ENCODE peak calls at places on chromosomes 11 and 22, in four cellular contexts. One of them, this sample, is unnamed.

GRCh38 chr11:44416776-44417175 is 106.8 kb upstream of the ALX4 start:
- DNase-seq in fibroblast of the aortic adventitia: no peak
- DNase-seq in tibial artery: no peak
- DNase-seq in bronchial epithelial cell: peak; percentile 21
- DNase-seq in this sample: no peak

GRCh38 chr11:58880166-58880565 is 35.7 kb upstream of the GLYATL2 start:
- DNase-seq in fibroblast of the aortic adventitia: no peak
- DNase-seq in tibial artery: no peak
- DNase-seq in bronchial epithelial cell: no peak
- DNase-seq in this sample: no peak

GRCh38 chr11:88181776-88182175 is 6.5 kb upstream of the RAB38 start:
- DNase-seq in fibroblast of the aortic adventitia: no peak
- DNase-seq in tibial artery: no peak
- DNase-seq in bronchial epithelial cell: peak; percentile 74
- DNase-seq in this sample: no peak

GRCh38 chr11:68774188-68774585 is 22.9 kb upstream of the TESMIN start:
- DNase-seq in fibroblast of the aortic adventitia: no peak
- DNase-seq in tibial artery: no peak
- DNase-seq in bronchial epithelial cell: no peak
- DNase-seq in this sample: no peak

GRCh38 chr11:117045956-117046355 is 52.3 kb downstream of the SIK3 start:
- DNase-seq in fibroblast of the aortic adventitia: peak; percentile 74
- DNase-seq in tibial artery: no peak
- DNase-seq in bronchial epithelial cell: peak; percentile 79
- DNase-seq in this sample: no peak

GRCh38 chr11:61482513-61482912 is 26.0 kb upstream of the LRRC10B start:
- DNase-seq in fibroblast of the aortic adventitia: no peak
- DNase-seq in tibial artery: no peak
- DNase-seq in bronchial epithelial cell: no peak
- DNase-seq in this sample: no peak

GRCh38 chr11:102560555-102561011 is 30.0 kb upstream of the MMP7 start:
- DNase-seq in fibroblast of the aortic adventitia: peak; percentile 77
- DNase-seq in tibial artery: peak; percentile 38
- DNase-seq in bronchial epithelial cell: peak; percentile 41
- DNase-seq in this sample: peak; percentile 95

GRCh38 chr11:73585834-73586575 is 11.9 kb downstream of the FAM168A start:
- DNase-seq in fibroblast of the aortic adventitia: peak; percentile 31
- DNase-seq in tibial artery: no peak
- DNase-seq in bronchial epithelial cell: peak; percentile 79
- DNase-seq in this sample: peak; percentile 10

GRCh38 chr11:85826096-85826855 is 15.3 kb upstream of the SYTL2 start:
- DNase-seq in fibroblast of the aortic adventitia: peak; percentile 32
- DNase-seq in tibial artery: no peak
- DNase-seq in bronchial epithelial cell: no peak
- DNase-seq in this sample: peak; percentile 55

GRCh38 chr11:63694518-63694917 is 13.2 kb downstream of the RTN3 start:
- DNase-seq in fibroblast of the aortic adventitia: no peak
- DNase-seq in tibial artery: no peak
- DNase-seq in bronchial epithelial cell: no peak
- DNase-seq in this sample: no peak

DNA sequence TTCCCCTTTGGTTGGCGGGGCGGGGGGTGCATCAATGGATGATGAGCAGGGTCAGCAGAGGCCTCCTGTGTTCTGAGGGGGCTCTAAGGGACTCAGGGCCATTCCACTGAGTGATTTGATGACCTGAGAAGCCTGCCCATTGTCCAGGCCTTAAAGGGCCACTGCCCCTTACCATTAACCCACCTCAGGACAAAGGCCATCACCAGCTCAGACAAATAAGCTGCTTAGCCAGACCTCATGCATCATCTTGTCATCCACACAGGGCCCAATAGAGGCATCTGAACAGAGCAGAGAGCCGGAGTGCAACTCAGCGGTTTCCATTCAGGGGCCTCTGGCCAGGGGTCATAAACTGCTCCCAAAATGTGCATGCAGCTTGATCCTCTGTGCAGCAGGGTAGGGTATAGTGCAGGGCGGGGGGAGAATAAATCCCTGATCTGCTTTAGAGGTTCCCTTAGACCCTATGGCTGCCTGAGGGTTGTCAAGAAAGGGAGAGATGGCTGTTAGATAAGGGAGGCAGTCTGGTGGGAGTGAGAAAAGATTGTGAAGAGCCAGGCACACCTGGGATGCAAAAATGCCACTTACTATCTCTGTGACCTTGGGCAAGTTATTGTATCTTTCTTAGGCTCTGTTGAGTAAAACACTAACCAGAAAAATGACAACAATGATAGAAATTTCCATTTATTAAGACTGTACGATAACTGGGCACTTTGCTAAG is 375.5 kb upstream of the NARS2 start:
- DNase-seq in fibroblast of the aortic adventitia: no peak
- DNase-seq in tibial artery: no peak
- DNase-seq in bronchial epithelial cell: no peak
- DNase-seq in this sample: no peak
- H3K4me3 ChIP-seq in fibroblast of the aortic adventitia: no peak overlapping the region
- H3K4me3 ChIP-seq in tibial artery: no peak overlapping the region
- H3K4me3 ChIP-seq in bronchial epithelial cell: no peak overlapping the region
- H3K4me3 ChIP-seq in this sample: no peak overlapping the region

GRCh38 chr11:20253796-20254195 is 93.5 kb upstream of the DBX1 start:
- DNase-seq in fibroblast of the aortic adventitia: no peak
- DNase-seq in tibial artery: no peak
- DNase-seq in bronchial epithelial cell: no peak
- DNase-seq in this sample: no peak

GRCh38 chr11:20251496-20251895 is 91.2 kb upstream of the DBX1 start:
- DNase-seq in fibroblast of the aortic adventitia: no peak
- DNase-seq in tibial artery: no peak
- DNase-seq in bronchial epithelial cell: no peak
- DNase-seq in this sample: no peak

GRCh38 chr11:20248345-20248744 is 88.1 kb upstream of the DBX1 start:
- DNase-seq in fibroblast of the aortic adventitia: no peak
- DNase-seq in tibial artery: no peak
- DNase-seq in bronchial epithelial cell: no peak
- DNase-seq in this sample: no peak

GRCh38 chr11:20249313-20249873 is 89.1 kb upstream of the DBX1 start:
- DNase-seq in fibroblast of the aortic adventitia: no peak
- DNase-seq in tibial artery: no peak
- DNase-seq in bronchial epithelial cell: no peak
- DNase-seq in this sample: no peak

GRCh38 chr11:20250644-20251247 is 90.5 kb upstream of the DBX1 start:
- DNase-seq in fibroblast of the aortic adventitia: peak; percentile 56
- DNase-seq in tibial artery: no peak
- DNase-seq in bronchial epithelial cell: no peak
- DNase-seq in this sample: no peak
- TF ChIP-seq CTCF in fibroblast of the aortic adventitia: no peak
- TF ChIP-seq CTCF in tibial artery: no peak
- TF ChIP-seq CTCF in bronchial epithelial cell: no peak
- TF ChIP-seq CTCF in this sample: no peak

GRCh38 chr11:66048525-66049313 is at the start of gene GAL3ST3:
- DNase-seq in fibroblast of the aortic adventitia: no peak
- DNase-seq in tibial artery: no peak
- DNase-seq in bronchial epithelial cell: no peak
- DNase-seq in this sample: no peak
- H3K4me3 ChIP-seq in fibroblast of the aortic adventitia: no peak within 1 kb of the TSS
- H3K4me3 ChIP-seq in tibial artery: peak within 1 kb of the TSS; percentile 25
- H3K4me3 ChIP-seq in bronchial epithelial cell: no peak within 1 kb of the TSS
- H3K4me3 ChIP-seq in this sample: peak within 1 kb of the TSS; percentile 28

DNA sequence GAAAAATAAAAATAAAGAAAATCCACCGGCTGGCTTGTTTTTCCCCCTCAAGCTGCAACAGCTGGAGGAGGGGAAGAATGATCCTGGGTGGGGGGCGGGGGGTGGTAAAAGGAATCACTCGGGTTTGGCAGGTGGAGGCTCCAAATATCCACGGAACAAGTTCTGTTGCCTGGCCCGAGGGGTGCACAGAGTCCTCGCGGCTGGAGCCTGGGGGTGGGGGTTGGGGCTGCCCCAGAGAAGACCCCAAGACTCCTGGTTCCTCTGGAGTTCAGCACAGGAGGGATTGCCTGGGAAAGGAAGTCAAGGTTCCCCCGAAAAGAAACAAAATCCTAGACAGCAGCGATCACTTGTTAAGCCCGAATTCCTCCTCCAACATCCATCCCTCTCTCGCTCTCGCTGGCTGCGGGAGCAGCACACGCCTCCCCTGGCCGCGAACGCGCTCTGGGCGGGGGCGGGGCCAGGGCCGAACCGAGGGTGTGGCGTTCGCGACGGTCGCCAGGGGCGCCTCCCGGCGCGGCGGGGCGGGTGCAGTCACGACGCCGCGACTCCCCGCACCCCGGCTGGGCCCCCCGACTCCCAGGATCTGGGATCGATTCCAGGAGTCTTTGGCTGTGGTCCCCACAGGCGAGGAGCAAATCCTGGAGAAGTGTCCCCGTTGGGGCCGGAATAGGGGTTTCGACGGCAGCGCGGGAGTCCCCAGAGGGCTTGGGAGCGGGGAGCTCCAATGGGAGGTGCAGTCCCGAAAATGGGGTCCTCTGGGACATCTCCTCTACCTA is at the start of gene KCNA4:
- DNase-seq in fibroblast of the aortic adventitia: no peak
- DNase-seq in tibial artery: no peak
- DNase-seq in bronchial epithelial cell: no peak
- DNase-seq in this sample: peak; percentile 2
- TF ChIP-seq CTCF in fibroblast of the aortic adventitia: no peak
- TF ChIP-seq CTCF in tibial artery: no peak
- TF ChIP-seq CTCF in bronchial epithelial cell: peak; percentile 11
- TF ChIP-seq CTCF in this sample: no peak

DNA sequence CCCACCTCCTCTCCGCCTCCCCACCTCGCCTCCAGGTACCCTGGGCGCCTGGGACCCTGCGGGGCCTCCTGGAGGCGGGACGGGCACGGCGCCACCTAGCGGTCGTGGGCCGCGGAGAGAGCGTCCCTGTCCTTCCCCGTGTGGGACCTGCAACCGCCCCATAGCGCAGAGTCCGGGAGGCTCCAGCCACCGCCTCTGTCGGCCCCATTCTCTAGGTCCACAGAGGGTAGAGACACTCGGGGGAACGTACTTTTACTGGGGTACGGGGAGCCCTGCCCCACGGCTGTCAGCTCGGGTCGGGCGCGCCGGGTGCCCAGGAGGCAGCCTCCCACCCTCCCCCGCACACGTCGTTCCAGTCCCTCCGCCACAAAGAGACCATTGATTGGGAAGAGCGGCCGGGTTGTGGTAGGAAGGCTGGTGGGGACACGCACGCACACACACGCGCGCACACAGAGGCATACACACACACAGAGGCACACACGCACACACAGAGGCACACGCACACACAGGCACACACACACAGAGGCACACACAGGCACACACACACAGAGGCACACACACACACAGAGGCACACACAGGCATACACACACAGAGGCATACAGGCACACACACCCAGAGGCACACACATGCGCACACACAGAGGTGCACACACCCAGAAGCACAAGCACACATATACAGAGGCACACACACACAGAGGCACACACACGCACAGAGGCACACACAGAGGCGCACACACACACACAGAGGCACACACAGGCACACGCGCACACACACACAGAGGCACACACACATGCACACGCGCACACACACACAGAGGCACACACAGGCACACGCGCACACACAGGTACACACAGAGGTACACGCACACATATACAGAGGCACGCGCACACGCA is 12.6 kb upstream of the NECTIN1 start:
- DNase-seq in fibroblast of the aortic adventitia: no peak
- DNase-seq in tibial artery: no peak
- DNase-seq in bronchial epithelial cell: no peak
- DNase-seq in this sample: no peak
- H3K4me3 ChIP-seq in fibroblast of the aortic adventitia: no peak overlapping the region
- H3K4me3 ChIP-seq in tibial artery: peak overlapping the region; percentile 43
- H3K4me3 ChIP-seq in bronchial epithelial cell: no peak overlapping the region
- H3K4me3 ChIP-seq in this sample: no peak overlapping the region

GRCh38 chr22:38685761-38686160 is 4.0 kb downstream of the TOMM22 start:
- DNase-seq in fibroblast of the aortic adventitia: no peak
- DNase-seq in tibial artery: no peak
- DNase-seq in bronchial epithelial cell: no peak
- DNase-seq in this sample: no peak

GRCh38 chr22:38681784-38682335 is at the start of gene TOMM22:
- DNase-seq in fibroblast of the aortic adventitia: peak; percentile 83
- DNase-seq in tibial artery: peak; percentile 82
- DNase-seq in bronchial epithelial cell: peak; percentile 70
- DNase-seq in this sample: peak; percentile 87
- TF ChIP-seq CTCF in fibroblast of the aortic adventitia: peak; percentile 51
- TF ChIP-seq CTCF in tibial artery: no peak
- TF ChIP-seq CTCF in bronchial epithelial cell: peak; percentile 84
- TF ChIP-seq CTCF in this sample: peak; percentile 52

GRCh38 chr11:128688031-128688713 is 5.7 kb upstream of the FLI1 start:
- DNase-seq in fibroblast of the aortic adventitia: no peak
- DNase-seq in tibial artery: no peak
- DNase-seq in bronchial epithelial cell: no peak
- DNase-seq in this sample: no peak

GRCh38 chr11:128688896-128689546 is 4.9 kb upstream of the FLI1 start:
- DNase-seq in fibroblast of the aortic adventitia: no peak
- DNase-seq in tibial artery: no peak
- DNase-seq in bronchial epithelial cell: no peak
- DNase-seq in this sample: no peak

GRCh38 chr11:128686045-128686741 is 7.7 kb upstream of the FLI1 start:
- DNase-seq in fibroblast of the aortic adventitia: no peak
- DNase-seq in tibial artery: no peak
- DNase-seq in bronchial epithelial cell: no peak
- DNase-seq in this sample: no peak

GRCh38 chr11:128686745-128687177 is 7.1 kb upstream of the FLI1 start:
- DNase-seq in fibroblast of the aortic adventitia: peak; percentile 43
- DNase-seq in tibial artery: no peak
- DNase-seq in bronchial epithelial cell: peak; percentile 71
- DNase-seq in this sample: peak; percentile 66

DNA sequence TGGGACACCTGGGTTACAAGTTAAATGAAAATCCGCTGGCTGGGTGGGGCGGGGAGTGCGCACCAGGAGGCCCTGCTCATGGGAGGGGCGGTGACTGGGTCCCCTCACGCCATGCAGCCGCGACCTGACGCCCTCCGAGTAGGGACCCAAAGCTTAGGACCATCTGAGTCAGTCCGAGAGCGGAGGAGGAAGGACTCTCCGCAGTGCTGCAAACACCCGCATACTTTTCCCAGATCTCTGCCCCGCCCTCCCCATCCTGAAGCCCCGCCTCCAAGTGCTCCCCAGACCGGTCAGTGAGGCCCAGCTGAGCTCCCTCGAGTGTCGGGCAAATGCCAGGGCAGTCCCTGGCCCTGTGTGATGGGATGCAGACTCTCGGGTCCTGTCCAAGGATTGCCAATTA is 6.6 kb upstream of the FLI1 start:
- DNase-seq in fibroblast of the aortic adventitia: no peak
- DNase-seq in tibial artery: no peak
- DNase-seq in bronchial epithelial cell: peak; percentile 49
- DNase-seq in this sample: no peak
- H3K4me3 ChIP-seq in fibroblast of the aortic adventitia: peak overlapping the region; percentile 55
- H3K4me3 ChIP-seq in tibial artery: peak overlapping the region; percentile 43
- H3K4me3 ChIP-seq in bronchial epithelial cell: peak overlapping the region; percentile 31
- H3K4me3 ChIP-seq in this sample: peak overlapping the region; percentile 58

GRCh38 chr11:115352805-115353483 is 151.3 kb downstream of the CADM1 start:
- DNase-seq in fibroblast of the aortic adventitia: no peak
- DNase-seq in tibial artery: no peak
- DNase-seq in bronchial epithelial cell: no peak
- DNase-seq in this sample: no peak
- TF ChIP-seq CTCF in fibroblast of the aortic adventitia: no peak
- TF ChIP-seq CTCF in tibial artery: no peak
- TF ChIP-seq CTCF in bronchial epithelial cell: no peak
- TF ChIP-seq CTCF in this sample: no peak

This sample was measured in choroid plexus epithelial cell.